ENCODE peak calls at places on chromosomes 5 and 9, in four cellular contexts. Y is SK-N-SH, S is posterior cingulate gyrus, N is dermis blood vessel endothelial cell. U is an unnamed sample.

GRCh38 chr5:148374693-148375360 is 8.9 kb upstream of the FBXO38 start:
- DNase-seq in S (no peak), Y (peak), N (peak), U (peak)

GRCh38 chr9:88313364-88314220 is 74.7 kb upstream of the SPIN1 start:
- DNase-seq in S (no peak), Y (no peak), N (no peak), U (no peak)

GRCh38 chr9:2159521-2160417 is 144.6 kb downstream of the SMARCA2 start:
- DNase-seq in S (no peak), Y (no peak), N (peak), U (peak)

GRCh38 chr9:115194216-115194615 is 76.3 kb upstream of the TNC start:
- DNase-seq in Y (no peak), N (no peak), S (no peak), U (peak)

GRCh38 chr9:31153250-31153840 is 1231.1 kb upstream of the ACO1 start:
- DNase-seq in Y (no peak), N (no peak), S (no peak), U (no peak)

GRCh38 chr9:128056086-128056485 is 11.0 kb downstream of the NAIF1 start:
- DNase-seq in Y (no peak), S (no peak), N (no peak), U (no peak)

GRCh38 chr5:14406554-14406849 is 175.1 kb upstream of the OTULINL start:
- DNase-seq in S (no peak), Y (no peak), N (peak), U (peak)

GRCh38 chr9:81225586-81225985 is 463.8 kb downstream of the TLE1 start:
- DNase-seq in Y (no peak), N (no peak), S (no peak), U (peak)

GRCh38 chr5:173968154-173968553 is 20.8 kb upstream of the C5orf47 start:
- DNase-seq in S (peak), Y (peak), N (no peak), U (no peak)

GRCh38 chr9:18473551-18474279 is at the start of gene ADAMTSL1:
- DNase-seq in S (peak), Y (peak), N (peak), U (peak)

GRCh38 chr5:159101689-159102088 is 2.0 kb upstream of the EBF1 start:
- DNase-seq in Y (no peak), S (no peak), N (no peak), U (peak)

GRCh38 chr9:129458663-129459549 is 162.0 kb downstream of the C9orf50 start:
- DNase-seq in S (peak), Y (peak), N (no peak), U (no peak)

GRCh38 chr9:133114451-133114885 is 6.6 kb downstream of the RALGDS start:
- DNase-seq in Y (peak), S (peak), N (no peak), U (no peak)

GRCh38 chr9:129237804-129238203 is 59.7 kb upstream of the IER5L start:
- DNase-seq in Y (no peak), S (peak), N (no peak), U (no peak)

GRCh38 chr5:8843766-8844165 is 702.1 kb downstream of the SEMA5A start:
- DNase-seq in S (peak), N (no peak), Y (no peak), U (peak)

GRCh38 chr9:1421436-1421835 is 371.3 kb downstream of the DMRT2 start:
- DNase-seq in S (no peak), N (no peak), Y (no peak), U (no peak)

GRCh38 chr5:83096660-83097334 is 19.4 kb downstream of the XRCC4 start:
- DNase-seq in N (no peak), S (no peak), Y (no peak), U (peak)

GRCh38 chr9:90766736-90767135 is 34.9 kb upstream of the SYK start:
- DNase-seq in Y (no peak), S (no peak), N (no peak), U (no peak)

GRCh38 chr9:127847155-127847463 is 7.3 kb downstream of the ENG start:
- DNase-seq in S (no peak), Y (no peak), N (peak), U (no peak)

GRCh38 chr5:126471875-126472537 is 48.8 kb downstream of the GRAMD2B start:
- DNase-seq in S (no peak), Y (no peak), N (no peak), U (peak)

GRCh38 chr5:22835630-22836029 is 17.5 kb downstream of the CDH12 start:
- DNase-seq in Y (no peak), S (no peak), N (no peak), U (no peak)

GRCh38 chr9:137222190-137223077 is at the start of gene RNF208:
- DNase-seq in S (no peak), Y (peak), N (no peak), U (no peak)

GRCh38 chr5:90939208-90939607 is 380.6 kb downstream of the ADGRV1 start:
- DNase-seq in N (peak), S (no peak), Y (no peak), U (peak)

GRCh38 chr5:134873987-134874830 is at the start of gene TXNDC15:
- DNase-seq in S (peak), N (peak), Y (peak), U (peak)

GRCh38 chr9:137482094-137482781 is 23.1 kb upstream of the NSMF start:
- DNase-seq in N (peak), S (peak), Y (no peak), U (peak)

GRCh38 chr5:36442352-36442751 is 140.7 kb upstream of the RANBP3L start:
- DNase-seq in N (no peak), S (no peak), Y (no peak), U (no peak)

GRCh38 chr9:130183133-130183762 is 11.0 kb downstream of the NCS1 start:
- DNase-seq in N (no peak), S (no peak), Y (peak), U (peak)

GRCh38 chr5:132098151-132098594 is 24.6 kb downstream of the CSF2 start:
- DNase-seq in N (no peak), Y (no peak), S (no peak), U (peak)

GRCh38 chr5:108295588-108296368 is 86.1 kb downstream of the FBXL17 start:
- DNase-seq in S (no peak), N (peak), Y (no peak), U (peak)

GRCh38 chr9:137460363-137461315 is 1.5 kb upstream of the NSMF start:
- DNase-seq in N (no peak), S (peak), Y (peak), U (no peak)

GRCh38 chr5:41790038-41790776 is 80.0 kb downstream of the OXCT1 start:
- DNase-seq in N (no peak), S (no peak), Y (peak), U (no peak)

GRCh38 chr5:545641-546375 is 21.6 kb upstream of the SLC9A3 start:
- DNase-seq in N (no peak), S (peak), Y (no peak), U (no peak)

GRCh38 chr5:56409331-56410190 is 176.4 kb upstream of the ANKRD55 start:
- DNase-seq in S (no peak), N (peak), Y (no peak), U (peak)

GRCh38 chr5:107204413-107204812 is 466.3 kb downstream of the EFNA5 start:
- DNase-seq in Y (no peak), S (no peak), N (no peak), U (no peak)

GRCh38 chr9:134425815-134426214 is 99.6 kb downstream of the RXRA start:
- DNase-seq in N (no peak), Y (no peak), S (no peak), U (no peak)

GRCh38 chr5:96772542-96772941 is 35.2 kb downstream of the ERAP1 start:
- DNase-seq in S (no peak), N (no peak), Y (no peak), U (no peak)

GRCh38 chr9:21479152-21479702 is 2.9 kb downstream of the IFNE start:
- DNase-seq in N (no peak), S (no peak), Y (no peak), U (no peak)

GRCh38 chr9:19946446-19947109 is 157.7 kb upstream of the SLC24A2 start:
- DNase-seq in N (peak), Y (peak), S (no peak), U (peak)

GRCh38 chr9:128887049-128887448 is 5.1 kb downstream of the LRRC8A start:
- DNase-seq in S (no peak), Y (no peak), N (no peak), U (no peak)

GRCh38 chr5:103475629-103476240 is 86.9 kb downstream of the NUDT12 start:
- DNase-seq in N (peak), Y (peak), S (no peak), U (peak)

U was measured in cardiac fibroblast.